ENCODE peak calls at places on chromosomes 3 and 15, in six cellular contexts. N is transverse colon; G is stimulated activated CD4-positive, alpha-beta T cell treated with anti-CD3 and anti-CD28 coated beads, Interleukin-2, amount 100 ng/mL, for 48 hours; O is ELR; T is HS-5; K is NCI-H69. H is an unnamed sample.

GRCh38 chr15:101407439-101407838 is 82.1 kb downstream of the PCSK6 start:
- DNase-seq in N (no peak), G (no peak), O (no peak), T (no peak), K (no peak), H (no peak)

GRCh38 chr3:138774529-138775253 is 60.0 kb downstream of the PIK3CB start:
- DNase-seq in N (peak), G (peak), O (peak), T (peak), K (peak), H (peak)

GRCh38 chr3:165895919-165896318 is 58.7 kb upstream of the BCHE start:
- DNase-seq in N (no peak), G (no peak), O (peak), T (no peak), K (peak), H (no peak)

GRCh38 chr15:93173369-93173768 is 84.4 kb upstream of the RGMA start:
- DNase-seq in N (no peak), G (no peak), O (no peak), T (peak), K (no peak), H (no peak)

GRCh38 chr3:192825657-192826200 is 91.9 kb downstream of the MB21D2 start:
- DNase-seq in N (peak), G (no peak), O (no peak), T (no peak), K (peak), H (peak)

GRCh38 chr15:94238539-94239118 is 7.3 kb downstream of the MCTP2 start:
- DNase-seq in N (no peak), G (no peak), O (no peak), T (no peak), K (peak), H (no peak)

GRCh38 chr3:97979610-97980009 is 7.4 kb upstream of the RIOX2 start:
- DNase-seq in N (no peak), G (no peak), O (no peak), T (no peak), K (peak), H (no peak)

GRCh38 chr15:58546635-58547627 is 115.1 kb downstream of the LIPC start:
- DNase-seq in N (no peak), G (no peak), O (peak), T (peak), K (peak), H (no peak)

H was measured in NCI-H1105.